ENCODE peak calls at places on chromosomes 7 and 10, in six cellular contexts. A is GM23248; L is fibroblast of lung; B is uterus; Q is CD8-positive, alpha-beta T cell; M is IMR-90. N is an unnamed sample. For H3K36me3 and H3K9me3, the result is how much of the 10 kb centered on the place peaks cover.

GRCh38 chr7:90180011-90180585 is 25.8 kb downstream of the STEAP1 start:
- DNase-seq in M (peak), B (no peak), Q (no peak), L (peak), A (peak), N (no peak)

GRCh38 chr10:104092749-104093148 is 7.1 kb upstream of the COL17A1 start:
- DNase-seq in A (no peak), B (no peak), Q (no peak), L (no peak), M (no peak), N (no peak)

GRCh38 chr7:40733578-40733977 is 598.8 kb downstream of the SUGCT start:
- DNase-seq in B (no peak), M (no peak), Q (no peak), A (no peak), L (no peak), N (no peak)

GRCh38 chr7:131540491-131541162 is 15.8 kb downstream of the PODXL start:
- DNase-seq in L (no peak), A (no peak), B (peak), Q (no peak), M (no peak), N (no peak)

GRCh38 chr10:47165711-47166404 is 134.1 kb upstream of the GDF10 start:
- DNase-seq in M (peak), B (peak), L (peak), A (peak), Q (peak), N (no peak)

GRCh38 chr10:18918545-18918944 is 130.1 kb upstream of the MALRD1 start:
- DNase-seq in L (peak), Q (no peak), M (peak), B (no peak), A (peak), N (no peak)

GRCh38 chr10:7322623-7323022 is 88.2 kb downstream of the SFMBT2 start:
- DNase-seq in B (no peak), L (no peak), Q (no peak), M (no peak), A (no peak), N (no peak)

GRCh38 chr10:67438605-67439258 is 257.3 kb downstream of the CTNNA3 start:
- DNase-seq in L (no peak), M (no peak), A (no peak), Q (no peak), B (no peak), N (no peak)

GRCh38 chr10:22681783-22682183 is 32.6 kb downstream of the PIP4K2A start:
- DNase-seq in Q (peak), M (peak), B (no peak), A (peak), L (peak), N (no peak)

GRCh38 chr10:68781613-68782574 is 45.4 kb upstream of the STOX1 start:
- DNase-seq in Q (no peak), A (no peak), L (no peak), M (no peak), B (no peak), N (no peak)

GRCh38 chr10:33657913-33658312 is 323.4 kb upstream of the NRP1 start:
- DNase-seq in M (no peak), Q (no peak), L (no peak), A (no peak), B (no peak), N (no peak)

GRCh38 chr10:34134602-34135001 is 680.5 kb downstream of the PARD3 start:
- DNase-seq in A (no peak), B (no peak), Q (no peak), L (no peak), M (no peak), N (no peak)

GRCh38 chr10:77899080-77899477 is 27.5 kb downstream of the DLG5 start:
- DNase-seq in B (no peak), L (peak), A (peak), M (peak), Q (no peak), N (peak)

GRCh38 chr7:90966346-90966745 is 297.9 kb upstream of the FZD1 start:
- DNase-seq in L (no peak), A (no peak), Q (no peak), M (no peak), B (no peak), N (no peak)

GRCh38 chr7:142308326-142308725 is 50.5 kb upstream of the PRSS58 start:
- DNase-seq in L (no peak), M (no peak), A (no peak), Q (no peak), B (no peak), N (no peak)

GRCh38 chr10:43585046-43585445 is 10.6 kb upstream of the ZNF239 start:
- DNase-seq in M (peak), L (no peak), B (no peak), A (peak), Q (no peak), N (no peak)

GRCh38 chr7:54664235-54665228 is 94.5 kb downstream of the SEC61G start:
- DNase-seq in L (no peak), M (peak), B (no peak), Q (no peak), A (peak), N (no peak)
- H3K27ac ChIP-seq in L (no peak), M (no peak), B (no peak), Q (no peak), A (no peak), N (no peak)

GRCh38 chr7:901041-901387 is 24.7 kb downstream of the GET4 start:
- DNase-seq in A (no peak), B (no peak), Q (no peak), L (no peak), M (no peak), N (no peak)
- H3K36me3 ChIP-seq in A (under half), B (under half), Q (under half), L (under half), M (under half), N (under half)

DNA sequence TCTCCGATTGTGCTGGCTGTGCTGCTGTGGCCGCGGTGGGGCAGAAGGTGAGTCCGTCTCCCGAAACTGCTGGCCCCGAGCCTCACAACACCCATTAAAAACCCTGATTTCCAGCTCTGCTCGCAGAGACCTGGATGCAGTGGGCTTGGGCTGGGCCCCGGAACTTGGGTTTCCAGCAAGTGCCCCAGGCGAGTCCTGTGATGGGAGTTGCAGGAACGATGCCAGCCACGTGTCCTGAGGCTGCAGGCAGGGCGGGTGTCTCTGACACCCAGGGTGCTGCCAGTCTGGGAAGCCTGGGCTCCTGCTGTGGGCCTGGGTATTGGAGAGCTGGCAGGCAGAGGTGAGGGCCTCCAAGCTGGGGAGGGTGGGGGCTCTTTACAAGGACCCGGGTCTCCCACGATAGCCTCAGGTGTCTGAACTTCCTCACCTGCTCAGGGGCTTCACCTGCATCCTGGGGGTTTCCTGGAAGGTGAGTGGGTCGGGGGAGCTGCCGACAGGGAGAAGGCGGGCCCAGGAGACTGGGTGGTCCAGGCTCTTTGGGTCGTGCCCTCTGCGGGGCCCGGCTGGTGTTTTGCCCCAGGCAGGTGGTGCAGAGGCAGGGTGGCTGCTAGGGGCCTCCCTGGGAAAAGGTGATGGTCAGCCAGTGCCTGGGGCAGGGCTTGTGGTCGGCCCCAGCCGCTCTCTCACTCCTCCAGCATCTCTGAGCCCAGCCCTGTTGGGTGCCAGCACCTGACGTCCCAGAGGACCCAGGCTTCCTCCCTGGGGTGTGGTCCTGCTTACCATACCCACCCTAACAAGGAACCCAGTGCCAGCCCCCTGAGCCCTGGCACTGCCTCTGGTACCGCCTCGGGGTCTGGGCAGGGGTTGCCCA is 180.3 kb downstream of the DNAJB6 start:
- DNase-seq in B (no peak), L (no peak), Q (no peak), A (no peak), M (no peak), N (no peak)
- H3K9me3 ChIP-seq in B (under half), L (under half), Q (under half), A (under half), M (under half), N (under half)

DNA sequence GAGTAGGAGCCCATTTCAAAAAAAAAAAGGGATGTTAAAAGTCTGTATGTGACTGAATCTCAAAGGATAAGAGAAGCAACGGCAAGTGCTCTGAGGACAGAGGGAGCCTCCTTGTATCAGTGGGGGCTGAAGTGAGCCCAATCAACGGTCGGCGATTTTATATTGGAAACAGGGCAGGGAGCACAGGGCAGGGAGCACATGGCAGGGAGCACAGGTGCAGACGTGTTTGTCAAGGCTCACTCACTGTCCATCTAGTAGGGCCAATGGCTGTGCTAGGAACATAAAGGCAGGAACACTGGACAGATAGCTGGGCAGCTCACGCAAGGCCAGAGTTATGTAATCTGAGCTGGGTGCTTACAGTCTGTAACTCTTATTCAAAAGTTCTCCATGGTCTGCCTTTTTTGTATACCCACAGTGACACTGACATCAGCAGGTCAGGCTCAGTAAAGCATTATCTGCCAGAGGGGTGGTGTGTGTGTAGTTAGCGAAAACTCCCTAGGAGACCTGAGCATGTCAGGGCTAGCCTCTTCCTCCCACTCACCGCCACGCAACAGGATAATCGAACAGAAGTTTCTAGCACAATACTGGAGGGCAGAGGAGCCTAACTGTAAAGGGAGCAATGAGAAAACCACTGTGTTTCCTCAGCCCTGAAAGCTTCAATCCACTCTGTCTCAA is 15.4 kb downstream of the AKR1B1 start:
- DNase-seq in M (no peak), A (no peak), L (no peak), B (no peak), Q (no peak), N (no peak)
- H3K27ac ChIP-seq in M (no peak), A (no peak), L (no peak), B (no peak), Q (no peak), N (no peak)

GRCh38 chr10:114573330-114574045 is 84.6 kb downstream of the ABLIM1 start:
- DNase-seq in Q (no peak), M (no peak), L (no peak), A (no peak), B (no peak), N (no peak)

GRCh38 chr10:114577133-114577532 is 80.9 kb downstream of the ABLIM1 start:
- DNase-seq in M (peak), A (peak), B (peak), Q (no peak), L (peak), N (no peak)

GRCh38 chr10:114576132-114576487 is 82.0 kb downstream of the ABLIM1 start:
- DNase-seq in M (no peak), L (no peak), A (no peak), B (no peak), Q (no peak), N (no peak)

GRCh38 chr10:114576716-114577115 is 81.4 kb downstream of the ABLIM1 start:
- DNase-seq in A (no peak), B (no peak), M (no peak), L (no peak), Q (no peak), N (no peak)

GRCh38 chr10:114575417-114576131 is 82.5 kb downstream of the ABLIM1 start:
- DNase-seq in L (no peak), M (no peak), Q (no peak), B (no peak), A (peak), N (no peak)
- H3K36me3 ChIP-seq in L (under half), M (under half), Q (under half), B (under half), A (under half), N (under half)

GRCh38 chr7:1758859-1759521 is 88.9 kb downstream of the ELFN1 start:
- DNase-seq in A (no peak), M (no peak), L (no peak), Q (no peak), B (no peak), N (no peak)
- H3K9me3 ChIP-seq in A (under half), M (under half), L (under half), Q (under half), B (under half), N (under half)

DNA sequence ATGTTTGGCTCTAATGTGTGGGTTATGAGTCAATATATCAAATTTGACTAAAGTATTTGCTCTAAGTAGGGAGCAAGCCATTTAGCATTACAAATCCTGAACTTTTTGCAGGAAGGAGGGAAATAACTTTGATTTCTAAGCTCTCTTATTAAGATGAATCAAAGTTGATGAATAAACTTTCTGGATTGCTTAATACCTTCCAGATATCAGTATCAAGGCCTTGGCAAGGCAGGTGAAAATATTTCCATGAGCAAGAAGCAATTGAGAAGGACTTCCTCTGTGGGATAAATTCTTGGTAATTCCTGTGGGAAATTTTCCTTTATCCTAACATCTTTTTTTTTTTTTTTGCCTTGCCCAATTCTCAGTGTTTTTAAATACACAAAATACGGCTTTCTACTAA is 258.9 kb downstream of the AHR start:
- DNase-seq in B (no peak), M (peak), L (no peak), Q (no peak), A (peak), N (no peak)
- H3K27ac ChIP-seq in B (peak), M (no peak), L (no peak), Q (no peak), A (peak), N (no peak)